ENCODE peak calls at places on chromosomes 3 and 15, in five cellular contexts. T, G, Y, B and O are unnamed samples.
A peak's percentile ranks its signal among the peaks of the same experiment; 100 is the strongest.

GRCh38 chr3:23301817-23302216 is 98.7 kb downstream of the UBE2E2 start:
- DNase-seq in T (no peak), G (no peak), Y (no peak), B (no peak), O (no peak)

GRCh38 chr3:100560426-100560825 is 49.0 kb upstream of the ADGRG7 start:
- DNase-seq in T (no peak), G (no peak), Y (no peak), B (no peak), O (no peak)

GRCh38 chr3:71956716-71957115 is 171.8 kb upstream of the PROK2 start:
- DNase-seq in T (no peak), G (no peak), Y (peak; percentile 9), B (no peak), O (no peak)

GRCh38 chr3:8793242-8793641 is 23.8 kb upstream of the OXTR start:
- DNase-seq in T (no peak), G (no peak), Y (no peak), B (no peak), O (no peak)

GRCh38 chr15:78709263-78709882 is 68.4 kb upstream of the CHRNB4 start:
- DNase-seq in T (peak; percentile 75), G (peak; percentile 88), Y (peak; percentile 78), B (peak; percentile 78), O (peak; percentile 77)

GRCh38 chr3:23880703-23881339 is 36.0 kb downstream of the NKIRAS1 start:
- DNase-seq in T (no peak), G (no peak), Y (no peak), B (no peak), O (no peak)

GRCh38 chr3:14057701-14058100 is 67.0 kb downstream of the CHCHD4 start:
- DNase-seq in T (peak; percentile 18), G (no peak), Y (no peak), B (no peak), O (no peak)

GRCh38 chr3:138256022-138256421 is 68.9 kb downstream of the ARMC8 start:
- DNase-seq in T (no peak), G (no peak), Y (no peak), B (no peak), O (no peak)

GRCh38 chr3:142976621-142977398 is 13.3 kb upstream of the PAQR9 start:
- DNase-seq in T (peak; percentile 26), G (peak; percentile 78), Y (peak; percentile 90), B (peak; percentile 72), O (no peak)

GRCh38 chr15:47429376-47429775 is 287.9 kb upstream of the SEMA6D start:
- DNase-seq in T (no peak), G (no peak), Y (no peak), B (no peak), O (no peak)

GRCh38 chr15:41567870-41568269 is 8.9 kb downstream of the TYRO3 start:
- DNase-seq in T (no peak), G (no peak), Y (no peak), B (no peak), O (no peak)

GRCh38 chr3:195558602-195559001 is 15.5 kb upstream of the PPP1R2 start:
- DNase-seq in T (peak; percentile 47), G (no peak), Y (peak; percentile 41), B (no peak), O (no peak)

GRCh38 chr15:63501256-63502089 is 2.9 kb upstream of the USP3 start:
- DNase-seq in T (peak; percentile 83), G (peak; percentile 97), Y (no peak), B (peak; percentile 80), O (peak; percentile 92)

GRCh38 chr3:168620854-168621253 is 525.1 kb upstream of the GOLIM4 start:
- DNase-seq in T (peak; percentile 9), G (no peak), Y (no peak), B (peak; percentile 33), O (no peak)

GRCh38 chr15:45729146-45729545 is 94.3 kb downstream of the SQOR start:
- DNase-seq in T (no peak), G (no peak), Y (no peak), B (no peak), O (no peak)

DNA sequence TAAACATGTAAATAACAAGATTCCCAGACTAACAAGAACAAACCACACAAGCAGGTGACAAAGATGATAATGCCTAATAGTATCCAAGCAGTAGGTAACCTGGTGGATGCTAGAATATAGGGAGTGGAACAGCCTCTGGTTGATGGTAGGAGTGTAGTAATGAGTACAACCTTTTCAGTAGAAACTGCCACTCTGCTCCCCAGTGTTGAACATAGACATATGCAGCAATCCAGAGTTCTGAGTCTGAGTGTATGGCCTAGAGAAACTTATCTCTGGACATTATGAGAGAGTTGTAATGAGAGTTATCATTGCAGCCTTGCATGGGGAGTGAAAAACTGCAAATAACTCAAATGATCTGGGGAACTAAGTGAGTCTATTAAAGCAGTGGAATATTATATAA is 76.1 kb upstream of the ACAD9 start:
- DNase-seq in T (no peak), G (no peak), Y (no peak), B (no peak), O (no peak)
- H3K4me1 ChIP-seq in T (peaks cover 54% of the 10 kb centered on the region), G (peaks cover 40% of the 10 kb centered on the region), Y (no peaks in the 10 kb centered on the region), B (peaks cover 8% of the 10 kb centered on the region), O (peaks cover 47% of the 10 kb centered on the region)

DNA sequence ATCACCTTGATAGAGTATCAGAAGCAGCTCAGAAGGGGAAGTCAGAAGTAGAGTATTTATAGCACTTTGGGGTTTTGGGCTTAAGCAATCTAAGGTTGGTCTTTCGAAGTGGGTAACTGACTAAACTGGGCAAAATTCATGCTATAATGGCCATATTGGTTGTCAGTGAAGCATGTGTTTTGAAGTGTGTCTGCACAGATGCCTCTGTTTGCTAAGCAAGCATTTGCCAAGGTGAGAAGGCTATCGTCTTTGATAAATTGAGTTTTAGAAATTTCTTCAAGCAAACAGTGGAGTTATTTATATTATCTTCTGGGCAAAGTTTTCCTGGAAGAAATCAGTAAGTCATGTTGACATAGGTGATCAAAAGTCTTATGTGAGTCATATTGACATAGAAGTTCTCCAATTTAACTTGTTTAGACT is 412.8 kb upstream of the TGFBR2 start:
- DNase-seq in T (no peak), G (no peak), Y (no peak), B (no peak), O (no peak)
- TF ChIP-seq EP300 in T (no peak), G (no peak), Y (no peak), B (no peak), O (no peak)

DNA sequence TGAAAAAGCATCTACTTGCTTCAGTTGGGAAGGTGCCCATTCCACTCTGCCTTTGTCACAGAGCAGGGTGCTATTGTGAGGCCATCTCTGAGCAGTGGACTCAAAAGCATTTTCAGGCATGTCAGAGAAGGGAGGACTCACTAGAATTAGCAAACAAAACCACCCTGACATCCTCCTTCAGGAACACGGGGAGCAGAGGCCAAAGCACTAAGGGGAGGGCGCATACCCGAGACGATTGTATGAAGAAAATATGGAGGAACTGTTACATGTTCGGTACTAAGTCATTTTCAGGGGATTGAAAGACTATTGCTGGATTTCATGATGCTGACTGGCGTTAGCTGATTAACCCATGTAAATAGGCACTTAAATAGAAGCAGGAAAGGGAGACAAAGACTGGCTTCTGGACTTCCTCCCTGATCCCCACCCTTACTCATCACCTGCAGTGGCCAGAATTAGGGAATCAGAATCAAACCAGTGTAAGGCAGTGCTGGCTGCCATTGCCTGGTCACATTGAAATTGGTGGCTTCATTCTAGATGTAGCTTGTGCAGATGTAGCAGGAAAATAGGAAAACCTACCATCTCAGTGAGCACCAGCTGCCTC is 14.8 kb downstream of the THBS1 start:
- DNase-seq in T (peak; percentile 26), G (no peak), Y (no peak), B (no peak), O (no peak)
- TF ChIP-seq POLR2AphosphoS5 in T (peak; percentile 47), G (no peak), Y (no peak), B (peak; percentile 30), O (no peak)

DNA sequence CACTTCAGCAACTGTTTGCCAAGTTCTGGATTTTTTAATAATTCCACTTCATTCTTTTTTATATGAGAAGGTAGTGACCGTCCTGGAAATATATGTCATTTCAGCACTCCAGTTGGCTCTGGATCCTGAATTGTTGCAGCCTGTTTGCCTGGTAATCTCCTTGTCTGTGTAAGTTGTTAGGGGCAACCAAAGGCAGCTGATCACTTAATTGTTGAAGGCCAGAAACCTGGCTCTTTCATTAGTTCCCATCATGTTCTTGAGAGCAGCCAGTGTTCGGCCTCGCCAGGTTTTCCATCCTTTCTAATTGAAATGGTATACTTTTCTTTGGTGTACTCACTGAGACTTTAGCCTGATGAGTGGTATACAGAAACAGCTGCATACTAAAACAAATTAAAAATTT is 168.6 kb downstream of the SOX2 start:
- DNase-seq in T (no peak), G (no peak), Y (no peak), B (no peak), O (no peak)
- H3K4me1 ChIP-seq in T (no peaks in the 10 kb centered on the region), G (no peaks in the 10 kb centered on the region), Y (no peaks in the 10 kb centered on the region), B (no peaks in the 10 kb centered on the region), O (no peaks in the 10 kb centered on the region)

GRCh38 chr3:48624767-48625166 is 3.2 kb upstream of the TMEM89 start:
- DNase-seq in T (no peak), G (no peak), Y (no peak), B (no peak), O (no peak)

GRCh38 chr3:48619541-48620524 is 1.7 kb downstream of the TMEM89 start:
- DNase-seq in T (no peak), G (no peak), Y (no peak), B (no peak), O (no peak)

GRCh38 chr3:48621461-48621869 is at the start of gene TMEM89:
- DNase-seq in T (no peak), G (no peak), Y (no peak), B (no peak), O (no peak)

GRCh38 chr3:48625600-48625999 is 4.0 kb upstream of the TMEM89 start:
- DNase-seq in T (no peak), G (no peak), Y (no peak), B (no peak), O (no peak)

DNA sequence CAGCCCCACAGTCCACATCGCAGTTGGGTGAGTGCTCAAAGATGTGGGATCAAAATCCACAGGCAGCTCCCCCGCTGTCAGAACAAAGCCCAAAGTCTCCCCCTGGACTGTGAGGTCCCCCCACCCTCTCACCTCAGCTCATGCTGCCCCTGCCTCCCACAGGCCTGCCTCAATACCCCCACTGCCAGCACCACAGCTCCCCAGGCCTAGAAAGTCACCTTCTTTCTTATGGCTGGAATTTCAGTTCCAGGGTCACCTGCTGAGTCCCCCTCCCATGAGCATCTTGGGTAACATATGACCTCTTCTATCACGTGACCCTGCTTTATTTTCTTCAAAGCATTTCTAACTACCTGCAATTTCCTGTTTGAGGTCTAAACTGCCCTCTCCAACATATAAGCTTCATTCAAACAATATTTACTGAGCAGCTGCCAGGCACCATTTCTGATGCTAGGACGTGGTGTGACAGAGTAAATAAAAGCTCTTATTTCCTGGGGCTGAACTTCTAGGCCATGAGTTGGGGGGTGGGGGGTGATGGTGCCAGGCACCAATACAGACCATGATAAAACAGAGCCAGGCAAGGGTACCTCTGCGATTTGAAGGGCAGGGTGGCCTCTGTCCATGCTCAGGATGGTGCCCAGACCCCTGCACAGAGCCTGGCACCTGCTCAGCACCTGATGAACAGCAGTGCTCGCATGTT is 2.4 kb upstream of the TMEM89 start:
- DNase-seq in T (peak; percentile 31), G (no peak), Y (no peak), B (peak; percentile 69), O (no peak)
- TF ChIP-seq EP300 in T (no peak), G (no peak), Y (no peak), B (no peak), O (no peak)

GRCh38 chr3:48301814-48302194 is 31.7 kb downstream of the SPINK8 start:
- DNase-seq in T (peak; percentile 64), G (peak; percentile 68), Y (peak; percentile 13), B (peak; percentile 26), O (peak; percentile 67)

GRCh38 chr3:48299746-48300361 is 33.6 kb downstream of the SPINK8 start:
- DNase-seq in T (no peak), G (no peak), Y (peak; percentile 43), B (no peak), O (no peak)

GRCh38 chr3:48303021-48303420 is 30.4 kb downstream of the SPINK8 start:
- DNase-seq in T (no peak), G (no peak), Y (no peak), B (no peak), O (no peak)

GRCh38 chr3:48297111-48297810 is 36.2 kb downstream of the SPINK8 start:
- DNase-seq in T (no peak), G (no peak), Y (no peak), B (no peak), O (no peak)

GRCh38 chr3:48301020-48301813 is 32.2 kb downstream of the SPINK8 start:
- DNase-seq in T (peak; percentile 95), G (peak; percentile 94), Y (peak; percentile 89), B (peak; percentile 92), O (peak; percentile 94)
- TF ChIP-seq POLR2AphosphoS5 in T (peak; percentile 89), G (peak; percentile 77), Y (peak; percentile 74), B (peak; percentile 58), O (peak; percentile 53)